ENCODE peak calls at places on chromosomes 7 and 10, in ten cellular contexts. S is CD8-positive, alpha-beta memory T cell; P is GM06990; E is heart left ventricle; D is left lung; H is tibial artery; R is breast epithelium; Q is Panc1; B is H7; W is IMR-90. O is an unnamed sample. For H3K27me3 and H3K36me3, the result is how much of the 10 kb centered on the place peaks cover.

GRCh38 chr10:1409359-1409750 is 328.0 kb downstream of the ADARB2 start:
- DNase-seq in S (no peak), P (no peak), E (no peak), D (no peak), H (peak), R (no peak), Q (no peak), B (no peak), W (no peak), O (no peak)

GRCh38 chr10:121553455-121553854 is 44.8 kb downstream of the FGFR2 start:
- DNase-seq in S (no peak), P (no peak), E (no peak), D (no peak), H (no peak), R (no peak), Q (no peak), B (no peak), W (no peak), O (no peak)

GRCh38 chr7:495326-495725 is 24.3 kb downstream of the PDGFA start:
- DNase-seq in S (no peak), P (no peak), E (peak), D (peak), H (peak), R (no peak), Q (no peak), B (no peak), W (no peak), O (no peak)

GRCh38 chr7:47314728-47315601 is 266.9 kb downstream of the TNS3 start:
- DNase-seq in S (no peak), P (no peak), E (peak), D (no peak), H (no peak), R (no peak), Q (no peak), B (no peak), W (peak), O (peak)

GRCh38 chr7:140015471-140015970 is 47.2 kb downstream of the PARP12 start:
- DNase-seq in S (no peak), P (no peak), E (no peak), D (no peak), H (no peak), R (no peak), Q (no peak), B (no peak), W (no peak), O (no peak)

GRCh38 chr10:84193846-84194423 is 402 bp upstream of the CDHR1 start:
- DNase-seq in S (no peak), P (no peak), E (no peak), D (peak), H (no peak), R (no peak), Q (no peak), B (no peak), W (no peak), O (no peak)

GRCh38 chr10:48496105-48496830 is 108.6 kb downstream of the ARHGAP22 start:
- DNase-seq in S (no peak), P (no peak), E (no peak), D (no peak), H (no peak), R (no peak), Q (no peak), B (no peak), W (no peak), O (no peak)

GRCh38 chr10:11058965-11059364 is 41.3 kb downstream of the CELF2 start:
- DNase-seq in S (no peak), P (no peak), E (no peak), D (no peak), H (no peak), R (no peak), Q (no peak), B (no peak), W (peak), O (no peak)

GRCh38 chr10:91551856-91552255 is 81.0 kb downstream of the PPP1R3C start:
- DNase-seq in S (no peak), P (no peak), E (peak), D (peak), H (no peak), R (no peak), Q (peak), B (peak), W (peak), O (no peak)

GRCh38 chr7:142457146-142457703 is 199.4 kb upstream of the PRSS58 start:
- DNase-seq in S (no peak), P (no peak), E (no peak), D (no peak), H (no peak), R (no peak), Q (no peak), B (no peak), W (no peak), O (no peak)

GRCh38 chr7:43785425-43785824 is 26.9 kb downstream of the BLVRA start:
- DNase-seq in S (no peak), P (no peak), E (peak), D (no peak), H (peak), R (no peak), Q (no peak), B (no peak), W (peak), O (peak)

GRCh38 chr7:105191329-105191728 is 177.3 kb downstream of the KMT2E start:
- DNase-seq in S (no peak), P (no peak), E (no peak), D (no peak), H (no peak), R (no peak), Q (no peak), B (no peak), W (no peak), O (no peak)

GRCh38 chr10:81000781-81001180 is 463.1 kb downstream of the SH2D4B start:
- DNase-seq in S (no peak), P (no peak), E (no peak), D (no peak), H (no peak), R (no peak), Q (no peak), B (no peak), W (no peak), O (no peak)
- H3K27me3 ChIP-seq in S (under half), P (under half), E (under half), D (under half), H (under half), R (under half), Q (under half), B (under half), W (under half), O (under half)

GRCh38 chr10:22429981-22430421 is 84.7 kb downstream of the SPAG6 start:
- DNase-seq in S (no peak), P (no peak), E (no peak), D (no peak), H (no peak), R (no peak), Q (no peak), B (peak), W (no peak), O (no peak)
- H3K36me3 ChIP-seq in S (under half), P (under half), E (under half), D (under half), H (under half), R (under half), Q (under half), B (under half), W (under half), O (under half)

DNA sequence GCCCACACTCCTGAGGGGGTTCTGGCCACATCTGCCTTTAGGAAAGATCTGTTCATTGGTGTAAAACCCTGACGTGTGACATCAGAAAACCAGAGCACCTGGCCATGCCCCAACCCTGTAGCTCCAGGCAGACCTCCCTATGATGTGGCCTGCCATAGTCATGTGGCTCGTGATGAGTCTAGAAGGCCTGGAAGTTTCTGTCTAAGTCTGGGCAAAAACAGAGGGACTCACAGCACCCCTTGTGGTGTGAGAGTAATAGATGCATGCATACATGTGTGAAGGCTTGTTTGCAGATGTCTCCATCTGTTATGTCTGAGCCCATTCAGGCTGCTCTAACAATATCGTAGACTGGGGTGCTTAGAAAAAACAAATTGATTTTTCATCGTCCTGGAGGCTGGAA is 309.3 kb downstream of the PAXIP1 start:
- DNase-seq in S (no peak), P (no peak), E (no peak), D (no peak), H (no peak), R (no peak), Q (no peak), B (no peak), W (no peak), O (no peak)
- H3K27me3 ChIP-seq in S (under half), P (under half), E (under half), D (under half), H (under half), R (under half), Q (under half), B (under half), W (under half), O (under half)

GRCh38 chr7:2792240-2792639 is 51.9 kb downstream of the GNA12 start:
- DNase-seq in S (no peak), P (no peak), E (no peak), D (no peak), H (no peak), R (no peak), Q (no peak), B (no peak), W (no peak), O (no peak)
- H3K36me3 ChIP-seq in S (under half), P (under half), E (under half), D (half or more), H (under half), R (under half), Q (under half), B (under half), W (half or more), O (under half)

DNA sequence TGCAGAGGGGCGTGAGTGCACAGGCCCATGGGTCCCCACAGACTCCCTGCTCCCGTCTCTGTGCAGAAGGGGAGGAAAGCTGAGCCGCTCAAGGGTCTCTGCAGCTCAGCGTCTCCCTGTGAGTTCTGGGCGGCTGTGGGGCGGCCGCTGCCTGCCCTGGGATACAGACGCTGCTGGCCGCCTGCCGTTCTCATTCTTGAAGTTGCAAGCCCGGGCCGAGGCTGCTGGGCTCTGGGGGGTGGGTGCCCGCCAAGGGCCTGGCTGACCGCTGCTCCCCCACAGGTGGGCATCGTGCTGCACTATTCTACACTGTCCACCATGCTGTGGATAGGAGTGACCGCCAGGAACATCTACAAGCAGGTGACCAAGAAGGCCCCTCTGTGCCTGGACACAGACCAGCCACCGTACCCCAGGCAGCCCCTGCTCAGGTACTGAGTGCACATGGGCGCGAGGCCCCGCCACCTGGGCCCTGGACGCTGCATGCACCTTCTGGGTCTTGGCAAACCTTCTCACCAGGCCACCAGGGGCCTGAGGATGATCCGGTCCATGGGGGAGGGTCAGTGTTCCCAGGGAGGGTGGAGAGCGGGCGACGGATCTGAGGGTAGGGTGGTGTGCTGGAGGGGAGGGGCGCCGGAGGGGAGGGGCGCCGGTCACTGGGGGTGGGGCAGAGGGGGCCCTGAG is 14.8 kb downstream of the ADGRA1 start:
- DNase-seq in S (no peak), P (no peak), E (no peak), D (no peak), H (no peak), R (no peak), Q (no peak), B (no peak), W (no peak), O (no peak)
- H3K27me3 ChIP-seq in S (under half), P (under half), E (under half), D (under half), H (half or more), R (under half), Q (under half), B (under half), W (under half), O (under half)

GRCh38 chr7:107936312-107936711 is 45.3 kb downstream of the DLD start:
- DNase-seq in S (no peak), P (no peak), E (no peak), D (no peak), H (no peak), R (no peak), Q (no peak), B (no peak), W (no peak), O (no peak)
- H3K36me3 ChIP-seq in S (under half), P (under half), E (under half), D (half or more), H (under half), R (under half), Q (under half), B (under half), W (under half), O (under half)

DNA sequence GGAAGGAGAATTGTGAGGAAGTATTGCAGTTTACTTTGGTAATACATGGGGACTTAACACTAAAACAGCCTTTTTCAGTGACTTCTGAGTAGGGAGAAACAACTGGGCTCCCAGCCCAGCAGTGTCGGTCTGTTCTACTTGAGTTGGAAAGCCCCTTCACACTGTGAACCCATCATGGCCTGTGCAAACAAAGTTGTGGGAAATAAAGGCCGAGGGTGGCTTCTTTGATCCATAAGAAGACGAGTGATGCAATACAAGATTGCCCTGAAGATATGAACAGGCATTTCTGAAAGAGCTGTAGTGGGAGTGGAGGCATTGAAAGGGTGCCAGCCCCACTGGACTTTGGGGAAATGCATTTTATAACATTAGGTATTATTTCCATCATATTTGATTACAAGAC is 28.3 kb downstream of the C10orf120 start:
- DNase-seq in S (no peak), P (no peak), E (no peak), D (no peak), H (no peak), R (no peak), Q (no peak), B (no peak), W (no peak), O (no peak)
- H3K27me3 ChIP-seq in S (under half), P (under half), E (under half), D (under half), H (under half), R (under half), Q (under half), B (under half), W (under half), O (under half)

GRCh38 chr7:107978815-107979408 is 24.0 kb downstream of the LAMB1 start:
- DNase-seq in S (no peak), P (no peak), E (no peak), D (no peak), H (no peak), R (no peak), Q (no peak), B (no peak), W (no peak), O (no peak)

GRCh38 chr7:107982463-107982862 is 20.5 kb downstream of the LAMB1 start:
- DNase-seq in S (no peak), P (no peak), E (no peak), D (no peak), H (no peak), R (no peak), Q (no peak), B (no peak), W (no peak), O (no peak)

GRCh38 chr7:107980671-107981190 is 22.2 kb downstream of the LAMB1 start:
- DNase-seq in S (no peak), P (no peak), E (no peak), D (no peak), H (no peak), R (no peak), Q (no peak), B (no peak), W (no peak), O (no peak)

GRCh38 chr7:107981466-107981865 is 21.5 kb downstream of the LAMB1 start:
- DNase-seq in S (no peak), P (no peak), E (no peak), D (no peak), H (no peak), R (no peak), Q (no peak), B (no peak), W (no peak), O (no peak)

GRCh38 chr7:107980171-107980570 is 22.8 kb downstream of the LAMB1 start:
- DNase-seq in S (no peak), P (no peak), E (no peak), D (no peak), H (no peak), R (no peak), Q (no peak), B (no peak), W (no peak), O (no peak)
- H3K36me3 ChIP-seq in S (under half), P (under half), E (under half), D (under half), H (under half), R (under half), Q (under half), B (under half), W (half or more), O (under half)

GRCh38 chr7:21028186-21028989 is 241.7 kb upstream of the SP8 start:
- DNase-seq in S (no peak), P (no peak), E (no peak), D (peak), H (peak), R (no peak), Q (no peak), B (no peak), W (no peak), O (no peak)
- H3K27me3 ChIP-seq in S (under half), P (under half), E (under half), D (under half), H (under half), R (under half), Q (under half), B (under half), W (under half), O (under half)

DNA sequence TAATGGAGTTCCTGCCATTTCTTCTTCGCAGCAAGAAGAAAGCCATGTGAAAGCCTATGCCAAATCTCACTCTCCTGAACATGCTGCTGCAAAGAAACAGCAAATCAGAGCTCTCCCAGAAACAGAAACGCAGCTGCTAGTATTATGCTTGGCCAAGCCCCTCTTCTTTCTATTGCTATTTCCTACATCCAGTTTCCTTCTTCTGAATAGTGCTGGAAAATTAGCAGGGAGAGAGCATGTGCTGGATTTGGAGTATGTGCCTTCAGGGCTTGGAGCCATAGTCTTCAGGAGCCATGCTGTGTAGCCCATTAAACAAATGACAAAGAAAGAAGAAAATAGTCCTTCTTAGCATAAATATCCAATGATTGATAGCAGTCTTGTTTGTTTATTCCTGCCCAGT is 852.0 kb upstream of the PHF14 start:
- DNase-seq in S (no peak), P (no peak), E (no peak), D (no peak), H (no peak), R (no peak), Q (no peak), B (no peak), W (no peak), O (no peak)
- H3K36me3 ChIP-seq in S (under half), P (under half), E (under half), D (under half), H (under half), R (under half), Q (under half), B (under half), W (under half), O (under half)

O was measured in BJ.